ENCODE peak calls at places on chromosome 1, in four cellular contexts. K, I, M and T are unnamed samples. For H3K4me1, the result is how much of the 10 kb centered on the place peaks cover.

GRCh38 chr1:212158912-212159796 is 123.6 kb downstream of the DTL start:
- DNase-seq in K (no peak), I (no peak), M (peak), T (no peak)

GRCh38 chr1:33045246-33045645 is 8.6 kb upstream of the AK2 start:
- DNase-seq in K (no peak), I (no peak), M (no peak), T (no peak)

GRCh38 chr1:215290018-215290417 is 207.5 kb downstream of the KCNK2 start:
- DNase-seq in K (no peak), I (no peak), M (no peak), T (no peak)

GRCh38 chr1:201591981-201592380 is 53.1 kb downstream of the NAV1 start:
- DNase-seq in K (no peak), I (no peak), M (no peak), T (peak)

GRCh38 chr1:183023146-183023600 is at the start of gene LAMC1:
- DNase-seq in K (peak), I (peak), M (no peak), T (peak)

GRCh38 chr1:226644541-226645176 is 94.4 kb downstream of the ITPKB start:
- DNase-seq in K (no peak), I (no peak), M (no peak), T (peak)

GRCh38 chr1:109884242-109884891 is 26.3 kb upstream of the CSF1 start:
- DNase-seq in K (no peak), I (no peak), M (no peak), T (no peak)

GRCh38 chr1:83545450-83545849 is 453.5 kb downstream of the TTLL7 start:
- DNase-seq in K (no peak), I (no peak), M (no peak), T (no peak)

GRCh38 chr1:44515416-44515815 is 110.4 kb downstream of the RNF220 start:
- DNase-seq in K (no peak), I (no peak), M (no peak), T (no peak)

GRCh38 chr1:227793948-227794812 is 21.3 kb upstream of the PRSS38 start:
- DNase-seq in K (no peak), I (peak), M (no peak), T (no peak)

GRCh38 chr1:33410091-33410701 is 20.7 kb downstream of the PHC2 start:
- DNase-seq in K (no peak), I (no peak), M (no peak), T (no peak)

GRCh38 chr1:160647329-160647720 is 481 bp upstream of the SLAMF1 start:
- DNase-seq in K (no peak), I (no peak), M (no peak), T (no peak)

GRCh38 chr1:165860065-165860464 is 32.7 kb downstream of the UCK2 start:
- DNase-seq in K (no peak), I (no peak), M (no peak), T (no peak)

GRCh38 chr1:27448982-27449381 is 41.0 kb downstream of the WASF2 start:
- DNase-seq in K (no peak), I (no peak), M (no peak), T (no peak)

GRCh38 chr1:54985556-54985955 is 5.1 kb downstream of the TMEM61 start:
- DNase-seq in K (no peak), I (no peak), M (no peak), T (peak)

GRCh38 chr1:158076461-158076860 is 83.0 kb downstream of the KIRREL1 start:
- DNase-seq in K (no peak), I (no peak), M (no peak), T (no peak)

GRCh38 chr1:89547563-89548485 is 23.2 kb downstream of the LRRC8B start:
- DNase-seq in K (peak), I (no peak), M (no peak), T (no peak)

GRCh38 chr1:44652445-44653106 is 21.7 kb downstream of the TMEM53 start:
- DNase-seq in K (peak), I (peak), M (no peak), T (peak)

GRCh38 chr1:48686159-48686558 is 90.5 kb downstream of the BEND5 start:
- DNase-seq in K (no peak), I (no peak), M (no peak), T (no peak)

GRCh38 chr1:17729909-17730308 is 25.2 kb upstream of the ACTL8 start:
- DNase-seq in K (no peak), I (no peak), M (no peak), T (no peak)

GRCh38 chr1:172380441-172381244 is 39.8 kb upstream of the C1orf105 start:
- DNase-seq in K (peak), I (no peak), M (no peak), T (no peak)

GRCh38 chr1:155970531-155971167 is 7.7 kb downstream of the ARHGEF2 start:
- DNase-seq in K (peak), I (no peak), M (no peak), T (peak)

GRCh38 chr1:3174487-3175247 is 105.7 kb downstream of the PRDM16 start:
- DNase-seq in K (no peak), I (peak), M (no peak), T (no peak)

GRCh38 chr1:211292411-211292810 is 33.2 kb downstream of the RCOR3 start:
- DNase-seq in K (no peak), I (no peak), M (no peak), T (no peak)

GRCh38 chr1:213947200-213947775 is 40.5 kb upstream of the PROX1 start:
- DNase-seq in K (no peak), I (no peak), M (no peak), T (no peak)

GRCh38 chr1:189275786-189276185 is 1201.9 kb downstream of the BRINP3 start:
- DNase-seq in K (no peak), I (no peak), M (no peak), T (no peak)

GRCh38 chr1:223815865-223816264 is 29.9 kb downstream of the TP53BP2 start:
- DNase-seq in K (no peak), I (no peak), M (no peak), T (no peak)

GRCh38 chr1:31183927-31184554 is 55.6 kb downstream of the NKAIN1 start:
- DNase-seq in K (peak), I (no peak), M (no peak), T (no peak)

DNA sequence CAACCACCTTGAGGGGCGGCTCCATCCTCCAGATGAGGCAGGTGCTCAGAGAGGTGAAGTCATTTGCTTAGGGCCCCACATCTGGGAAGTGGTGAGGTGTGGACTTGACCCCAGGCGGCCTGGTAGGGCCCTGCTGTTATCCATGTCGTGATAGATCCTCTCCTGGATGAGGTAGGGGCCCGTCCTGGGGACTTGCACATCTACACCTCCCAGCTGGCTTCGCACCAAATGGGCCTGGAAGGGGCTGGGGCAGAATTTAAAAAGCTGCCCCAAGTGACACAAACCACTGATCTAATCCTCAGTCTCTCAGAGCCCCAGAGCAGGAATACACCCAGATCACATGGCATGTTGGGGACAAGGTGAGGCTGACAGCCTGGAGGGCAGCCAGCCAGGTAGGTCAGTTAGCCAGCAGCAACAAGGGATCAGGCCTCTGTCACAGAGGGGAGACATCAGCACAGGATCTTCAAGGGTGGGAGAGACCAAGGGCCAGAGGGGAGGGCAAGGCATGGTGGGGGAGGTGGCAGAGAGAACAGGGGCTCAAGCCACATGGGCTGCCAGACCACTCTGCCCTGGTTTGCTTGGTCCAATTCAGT is 12.3 kb downstream of the LRP8 start:
- DNase-seq in K (no peak), I (no peak), M (no peak), T (peak)
- H3K4me1 ChIP-seq in K (under half), I (under half), M (under half), T (under half)

GRCh38 chr1:1982379-1983232 is 21.0 kb downstream of the CFAP74 start:
- DNase-seq in K (no peak), I (no peak), M (no peak), T (no peak)
- H3K27ac ChIP-seq in K (no peak), I (no peak), M (no peak), T (no peak)

GRCh38 chr1:149940427-149940826 is 3.7 kb upstream of the MTMR11 start:
- DNase-seq in K (no peak), I (peak), M (no peak), T (no peak)

GRCh38 chr1:149934326-149934725 is 2.4 kb downstream of the MTMR11 start:
- DNase-seq in K (no peak), I (no peak), M (no peak), T (no peak)

GRCh38 chr1:149936076-149936991 is at the start of gene MTMR11:
- DNase-seq in K (no peak), I (peak), M (no peak), T (no peak)

GRCh38 chr1:149937779-149938178 is 1.1 kb upstream of the MTMR11 start:
- DNase-seq in K (peak), I (no peak), M (no peak), T (no peak)

DNA sequence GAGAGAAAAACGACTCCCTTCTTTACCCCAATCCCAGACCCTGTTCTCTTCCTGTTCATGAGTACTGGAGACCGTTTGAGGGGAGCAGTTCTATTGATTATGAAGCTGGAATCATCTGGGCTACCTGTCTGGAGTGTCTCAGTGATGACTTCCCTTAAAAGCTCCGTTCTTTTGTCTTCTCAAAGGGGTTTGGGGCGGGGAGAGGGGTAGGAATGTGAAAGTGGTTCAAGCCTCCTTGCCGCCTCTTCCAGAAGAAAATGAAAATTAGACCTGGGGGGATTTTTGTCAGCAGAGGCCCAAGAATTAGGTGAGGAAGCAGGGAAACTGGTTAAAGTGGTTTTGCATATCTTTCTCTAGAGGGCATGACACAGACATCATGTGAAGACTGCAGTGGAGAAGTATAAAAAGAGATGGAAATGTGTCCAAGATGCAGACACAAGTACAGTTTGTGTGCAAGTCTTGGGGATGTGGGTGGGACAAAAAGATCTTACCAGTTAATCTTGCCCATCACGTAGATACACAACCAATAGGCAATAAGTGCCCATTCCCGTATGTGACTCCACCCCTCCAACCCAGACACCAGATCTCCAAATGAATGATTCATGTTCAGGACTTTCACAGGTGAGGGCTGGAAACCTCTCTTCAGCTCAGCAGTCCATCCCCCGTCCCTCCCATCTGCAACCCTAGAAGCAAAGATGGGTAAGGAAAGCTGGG is 470 bp upstream of the MTMR11 start:
- DNase-seq in K (peak), I (no peak), M (no peak), T (no peak)
- TF ChIP-seq POLR2A in K (no peak), I (no peak), M (no peak), T (no peak)

DNA sequence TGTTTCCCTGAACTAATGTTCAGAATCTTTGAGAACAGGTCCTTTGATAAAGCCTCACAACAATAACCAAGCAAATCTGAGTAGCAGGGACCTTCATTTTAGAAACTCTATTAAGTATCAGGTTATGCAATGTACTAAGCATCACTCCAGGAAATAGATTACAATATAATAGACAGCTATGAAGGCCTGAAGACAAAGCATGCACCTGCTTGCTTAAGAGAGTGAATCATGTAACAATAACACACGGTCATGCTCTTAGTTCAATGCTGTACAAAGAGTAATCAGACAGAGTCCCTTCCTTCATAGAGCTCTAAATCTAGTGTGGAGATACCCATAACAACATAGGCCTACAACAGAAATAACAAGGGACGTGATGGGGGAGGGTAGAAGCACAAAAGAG is 8.1 kb upstream of the CMPK1 start:
- DNase-seq in K (no peak), I (no peak), M (no peak), T (no peak)
- H3K4me1 ChIP-seq in K (under half), I (under half), M (under half), T (under half)